ENCODE peak calls at places on chromosomes 11 and 22, in seven cellular contexts. A, J, T, I, G, L and V are unnamed samples.

GRCh38 chr22:27372969-27373670 is 428.4 kb downstream of the MN1 start:
- DNase-seq in I (no peak), T (no peak), G (no peak), L (no peak), A (no peak), J (no peak), V (no peak)

GRCh38 chr11:120863359-120863758 is 160.5 kb upstream of the TBCEL start:
- DNase-seq in J (no peak), L (no peak), T (no peak), A (no peak), G (no peak), I (no peak), V (no peak)

GRCh38 chr11:128929468-128929867 is 13.2 kb downstream of the TP53AIP1 start:
- DNase-seq in A (no peak), T (no peak), I (no peak), L (no peak), G (no peak), J (no peak), V (no peak)

GRCh38 chr22:41917375-41917905 is 2.6 kb upstream of the SHISA8 start:
- DNase-seq in G (no peak), I (no peak), L (no peak), A (no peak), J (no peak), T (no peak), V (no peak)

GRCh38 chr11:64898541-64898940 is 18.5 kb downstream of the ATG2A start:
- DNase-seq in T (no peak), L (no peak), I (no peak), G (no peak), J (no peak), A (no peak), V (no peak)

GRCh38 chr11:90717522-90717921 is 494.7 kb upstream of the CHORDC1 start:
- DNase-seq in G (no peak), T (no peak), I (no peak), A (no peak), L (no peak), J (no peak), V (no peak)

GRCh38 chr11:62497132-62497915 is 49.3 kb downstream of the AHNAK start:
- DNase-seq in T (peak), L (no peak), A (no peak), G (no peak), I (no peak), J (peak), V (no peak)

GRCh38 chr11:93268287-93269040 is 62.1 kb upstream of the DEUP1 start:
- DNase-seq in T (no peak), L (no peak), I (no peak), A (no peak), G (no peak), J (no peak), V (no peak)

GRCh38 chr22:38843716-38844660 is at the start of gene NPTXR:
- DNase-seq in G (no peak), A (peak), J (peak), L (peak), T (peak), I (peak), V (no peak)

GRCh38 chr11:102849319-102849718 is 5.9 kb upstream of the MMP3 start:
- DNase-seq in J (no peak), I (no peak), T (no peak), G (no peak), A (no peak), L (no peak), V (peak)

GRCh38 chr11:1336836-1337646 is 27.6 kb upstream of the TOLLIP start:
- DNase-seq in J (no peak), A (peak), T (peak), L (no peak), G (no peak), I (no peak), V (no peak)

GRCh38 chr11:96316869-96317268 is 26.1 kb downstream of the MAML2 start:
- DNase-seq in A (no peak), G (no peak), I (no peak), J (no peak), L (no peak), T (no peak), V (no peak)

GRCh38 chr22:47053865-47054185 is 291.4 kb downstream of the TBC1D22A start:
- DNase-seq in T (no peak), L (no peak), A (no peak), I (no peak), G (no peak), J (no peak), V (no peak)

GRCh38 chr11:69343401-69344321 is 49.7 kb downstream of the MYEOV start:
- DNase-seq in I (no peak), A (no peak), L (no peak), T (no peak), J (no peak), G (no peak), V (no peak)

GRCh38 chr11:13440100-13440855 is 22.7 kb downstream of the BTBD10 start:
- DNase-seq in I (peak), G (no peak), L (no peak), A (no peak), T (no peak), J (no peak), V (no peak)

GRCh38 chr11:125020342-125020741 is 42.8 kb upstream of the SLC37A2 start:
- DNase-seq in L (no peak), A (no peak), J (no peak), I (no peak), G (no peak), T (no peak), V (no peak)

GRCh38 chr11:35717043-35717442 is 54.5 kb downstream of the TRIM44 start:
- DNase-seq in A (no peak), T (no peak), L (no peak), J (no peak), G (no peak), I (no peak), V (no peak)

GRCh38 chr11:68524213-68524612 is 63.7 kb downstream of the PPP6R3 start:
- DNase-seq in J (no peak), A (no peak), T (no peak), G (no peak), I (no peak), L (no peak), V (no peak)

GRCh38 chr22:42022162-42022847 is 23.7 kb downstream of the WBP2NL start:
- DNase-seq in G (no peak), I (no peak), L (no peak), T (no peak), J (peak), A (no peak), V (no peak)

GRCh38 chr11:96342971-96343711 is at the start of gene MAML2:
- DNase-seq in A (peak), I (peak), J (peak), G (peak), L (peak), T (peak), V (peak)

GRCh38 chr22:30695871-30696655 is 1.4 kb downstream of the OSBP2 start:
- DNase-seq in A (no peak), L (no peak), T (no peak), I (no peak), G (no peak), J (no peak), V (no peak)